ENCODE peak calls at places on chromosomes 3 and 15, in seven cellular contexts. X, W, D, H, V, Q and Y are unnamed samples.

GRCh38 chr3:15952543-15953175 is 154.9 kb upstream of the ANKRD28 start:
- DNase-seq in D (no peak), V (no peak), Q (no peak), X (no peak), W (no peak), H (no peak), Y (no peak)

GRCh38 chr15:90259524-90259923 is 5.9 kb upstream of the NGRN start:
- DNase-seq in W (no peak), D (no peak), X (no peak), H (no peak), Q (peak; percentile 65), V (no peak), Y (no peak)

GRCh38 chr3:70736009-70736408 is 423.6 kb upstream of the MDFIC2 start:
- DNase-seq in H (no peak), Q (no peak), V (no peak), X (no peak), W (no peak), D (no peak), Y (no peak)

GRCh38 chr3:79383402-79384012 is 384.3 kb downstream of the ROBO1 start:
- DNase-seq in D (peak; percentile 14), V (no peak), W (no peak), H (no peak), X (peak; percentile 78), Q (no peak), Y (no peak)

GRCh38 chr15:28919201-28919627 is 33.4 kb downstream of the APBA2 start:
- DNase-seq in V (no peak), H (no peak), Q (no peak), X (no peak), W (peak; percentile 34), D (peak; percentile 35), Y (no peak)

GRCh38 chr3:121834079-121834730 is 655 bp downstream of the IQCB1 start:
- DNase-seq in V (no peak), Q (no peak), D (peak; percentile 36), W (peak; percentile 27), X (peak; percentile 19), H (peak; percentile 21), Y (no peak)

GRCh38 chr15:83734487-83734886 is 80.6 kb downstream of the ADAMTSL3 start:
- DNase-seq in H (peak; percentile 67), D (peak; percentile 53), W (no peak), V (no peak), Q (no peak), X (peak; percentile 27), Y (no peak)

GRCh38 chr3:195451373-195452000 is 8.7 kb upstream of the ACAP2 start:
- DNase-seq in X (no peak), V (no peak), Q (no peak), D (no peak), H (no peak), W (no peak), Y (no peak)

GRCh38 chr15:79365765-79366164 is 54.9 kb downstream of the TMED3 start:
- DNase-seq in W (no peak), Q (no peak), X (no peak), H (no peak), V (no peak), D (no peak), Y (no peak)

GRCh38 chr3:177089120-177089519 is 108.2 kb downstream of the TBL1XR1 start:
- DNase-seq in W (no peak), H (no peak), Q (no peak), V (no peak), X (no peak), D (peak; percentile 63), Y (no peak)

GRCh38 chr3:59432676-59433075 is 382.9 kb upstream of the CFAP20DC start:
- DNase-seq in H (no peak), W (no peak), V (no peak), X (no peak), D (no peak), Q (no peak), Y (peak; percentile 21)

GRCh38 chr3:88235102-88235501 is 85.3 kb downstream of the C3orf38 start:
- DNase-seq in H (no peak), W (no peak), V (no peak), Q (no peak), X (peak; percentile 30), D (no peak), Y (no peak)

DNA sequence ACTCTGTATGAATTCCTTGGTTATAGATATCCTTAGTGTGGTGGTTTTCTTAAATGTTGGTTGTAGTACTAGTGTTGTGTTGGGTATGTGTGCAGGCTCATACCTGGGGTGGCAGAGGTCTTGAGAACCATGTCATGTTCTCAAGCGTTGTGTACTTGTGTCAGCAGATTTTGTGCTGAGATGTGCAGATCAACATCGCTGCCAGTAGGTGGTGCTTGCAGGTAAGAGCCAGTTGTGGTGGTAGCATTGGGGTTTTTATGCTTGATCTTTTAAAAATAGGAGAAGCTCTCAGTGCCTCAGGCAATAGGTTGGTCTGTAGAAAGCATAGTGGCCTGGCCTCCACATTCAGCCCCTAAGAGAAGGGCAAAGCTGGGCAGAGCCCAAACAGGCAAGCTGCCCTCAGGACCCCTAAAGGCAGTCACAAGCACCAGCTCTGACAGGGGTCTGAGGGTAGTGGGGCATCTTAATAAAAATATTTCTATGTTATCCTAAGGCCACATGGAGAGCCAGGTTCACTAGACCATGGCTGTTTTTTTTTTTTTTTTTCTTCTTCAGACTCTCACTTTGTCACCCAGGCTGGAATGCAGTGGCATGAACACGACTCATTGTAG is 164.0 kb downstream of the IL20RB start:
- DNase-seq in V (no peak), X (peak; percentile 60), W (peak; percentile 68), Q (peak; percentile 8), H (peak; percentile 13), D (peak; percentile 84), Y (no peak)
- TF ChIP-seq CTCF in V (no peak), X (peak; percentile 77), W (peak; percentile 62), Q (peak; percentile 80), H (peak; percentile 69), D (peak; percentile 90), Y (peak; percentile 14)

GRCh38 chr15:69781411-69782125 is 316.1 kb downstream of the TLE3 start:
- DNase-seq in X (no peak), W (no peak), Q (no peak), D (no peak), H (no peak), V (no peak), Y (peak; percentile 44)

GRCh38 chr15:69780981-69781380 is 316.7 kb downstream of the TLE3 start:
- DNase-seq in X (no peak), W (no peak), Q (no peak), D (no peak), H (no peak), V (no peak), Y (no peak)

GRCh38 chr15:69783211-69783610 is 314.5 kb downstream of the TLE3 start:
- DNase-seq in Q (no peak), V (no peak), W (no peak), H (no peak), D (no peak), X (no peak), Y (peak; percentile 36)

GRCh38 chr15:69782155-69782658 is 315.5 kb downstream of the TLE3 start:
- DNase-seq in W (no peak), X (no peak), V (no peak), H (no peak), Q (no peak), D (no peak), Y (no peak)

DNA sequence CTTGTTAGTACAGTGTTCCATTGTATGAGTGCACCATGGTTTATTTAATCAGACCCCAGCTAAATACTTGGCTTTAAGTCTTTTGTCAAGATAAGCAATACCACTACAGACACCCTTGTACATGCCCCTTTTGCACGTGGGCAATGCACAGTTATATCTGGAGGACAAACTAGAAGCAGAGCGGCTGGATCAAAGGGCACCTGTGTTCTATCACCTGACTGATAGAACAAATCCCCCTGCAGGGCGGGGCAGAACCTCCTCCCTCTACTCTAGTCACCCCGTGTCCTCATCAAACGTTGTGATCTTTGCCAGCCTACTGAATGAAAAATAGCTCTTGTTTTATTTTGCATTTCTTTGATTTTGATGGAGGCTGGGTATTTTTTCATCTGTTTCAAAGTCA is 314.9 kb downstream of the TLE3 start:
- DNase-seq in H (no peak), V (no peak), W (peak; percentile 72), Q (no peak), X (no peak), D (no peak), Y (peak; percentile 46)
- H3K27ac ChIP-seq in H (no peak overlapping the region), V (no peak overlapping the region), W (no peak overlapping the region), Q (no peak overlapping the region), X (no peak overlapping the region), D (no peak overlapping the region), Y (no peak overlapping the region)

DNA sequence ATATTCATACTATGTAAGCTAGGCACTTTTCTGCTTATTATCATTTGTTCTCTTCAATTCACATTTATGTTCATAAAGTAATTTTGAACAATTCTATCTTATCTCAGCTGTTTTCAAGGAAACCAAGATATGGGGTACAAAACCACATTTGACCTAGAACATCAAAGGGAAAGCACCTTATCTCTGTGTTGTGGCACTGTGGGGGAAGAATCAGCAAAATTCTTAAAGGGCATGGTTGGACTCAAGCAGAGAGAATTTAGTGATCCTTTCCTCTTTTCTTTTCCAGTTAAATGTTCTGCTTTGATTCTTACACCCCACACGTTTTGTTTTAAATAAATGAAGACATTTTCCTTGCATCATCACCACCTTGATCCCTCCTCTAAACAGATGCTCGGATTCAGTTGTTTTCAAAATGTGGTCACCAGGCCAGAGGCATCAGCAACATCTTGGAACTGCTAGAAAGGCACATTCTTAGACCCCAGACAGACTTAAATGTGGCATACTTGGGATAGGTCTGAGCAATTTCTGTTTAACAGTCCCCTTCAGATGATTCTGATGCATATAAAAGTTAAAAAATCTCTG is 128.4 kb upstream of the TP63 start:
- DNase-seq in Q (no peak), W (no peak), X (peak; percentile 13), D (no peak), H (no peak), V (no peak), Y (no peak)
- H3K4me3 ChIP-seq in Q (no peak overlapping the region), W (no peak overlapping the region), X (no peak overlapping the region), D (no peak overlapping the region), H (no peak overlapping the region), V (no peak overlapping the region), Y (no peak overlapping the region)

GRCh38 chr3:64808056-64808455 is 120.3 kb upstream of the ADAMTS9 start:
- DNase-seq in X (no peak), V (no peak), W (peak; percentile 23), D (no peak), Q (no peak), H (no peak), Y (no peak)
- TF ChIP-seq CTCF in X (no peak), V (no peak), W (no peak), D (no peak), Q (no peak), H (no peak), Y (no peak)

DNA sequence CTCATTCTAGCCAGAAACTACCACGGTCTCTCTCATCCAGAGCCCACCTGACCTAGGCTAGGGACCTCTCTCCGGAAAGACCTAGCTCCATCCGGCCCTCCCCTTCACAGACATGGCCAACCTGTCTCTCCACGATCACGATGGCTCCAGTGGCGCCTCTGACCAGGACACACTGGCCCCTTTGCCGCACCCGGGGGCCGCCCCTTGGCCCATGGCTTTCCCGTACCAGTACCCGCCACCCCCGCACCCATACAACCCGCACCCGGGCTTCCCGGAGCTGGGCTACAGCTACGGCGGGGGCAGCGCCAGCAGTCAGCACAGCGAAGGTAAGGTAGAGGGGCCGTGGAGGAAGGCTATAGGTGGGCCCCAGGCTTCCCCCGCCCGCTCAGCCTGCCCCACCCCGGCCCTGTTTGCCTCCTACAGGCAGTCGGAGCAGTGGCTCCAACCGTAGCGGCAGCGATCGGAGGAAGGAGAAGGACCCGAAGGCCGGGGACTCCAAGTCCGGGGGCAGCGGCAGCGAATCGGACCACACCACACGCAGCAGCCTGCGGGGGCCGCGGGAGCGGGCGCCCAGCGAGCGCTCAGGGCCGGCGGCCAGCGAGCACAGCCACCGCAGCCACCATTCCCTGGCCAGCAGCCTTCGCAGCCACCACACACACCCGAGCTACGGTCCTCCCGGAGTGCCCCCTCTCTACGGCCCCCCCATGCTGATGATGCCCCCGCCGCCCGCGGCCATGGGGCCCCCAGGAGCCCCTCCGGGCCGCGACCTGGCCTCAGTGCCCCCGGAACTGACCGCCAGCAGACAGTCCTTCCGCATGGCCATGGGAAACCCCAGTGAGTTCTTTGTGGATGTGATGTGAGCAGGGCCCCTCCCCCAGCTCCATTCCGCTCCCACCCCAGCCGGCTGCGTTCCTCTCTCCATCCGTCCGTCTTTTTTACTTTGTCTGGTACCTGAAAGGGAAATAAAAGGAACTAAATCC is 4.5 kb upstream of the AP2M1 start:
- DNase-seq in W (no peak), H (no peak), D (peak; percentile 36), Q (no peak), X (no peak), V (no peak), Y (no peak)
- H3K27ac ChIP-seq in W (no peak overlapping the region), H (no peak overlapping the region), D (no peak overlapping the region), Q (no peak overlapping the region), X (no peak overlapping the region), V (no peak overlapping the region), Y (no peak overlapping the region)